ENCODE peak calls at places on chromosome 3, in five cellular contexts. One of them, this sample, is unnamed. For H3K9me3, the result is how much of the 10 kb centered on the place peaks cover.

GRCh38 chr3:194384156-194384555 is 14.6 kb upstream of the LRRC15 start:
- DNase-seq in ovary: no peak
- DNase-seq in astrocyte: no peak
- DNase-seq in SK-N-SH: no peak
- DNase-seq in cardiac muscle cell: no peak
- DNase-seq in this sample: no peak

GRCh38 chr3:4643904-4644547 is 150.9 kb downstream of the ITPR1 start:
- DNase-seq in ovary: no peak
- DNase-seq in astrocyte: no peak
- DNase-seq in SK-N-SH: no peak
- DNase-seq in cardiac muscle cell: no peak
- DNase-seq in this sample: no peak

GRCh38 chr3:148077318-148077923 is 620.3 kb upstream of the AGTR1 start:
- DNase-seq in ovary: no peak
- DNase-seq in astrocyte: no peak
- DNase-seq in SK-N-SH: no peak
- DNase-seq in cardiac muscle cell: peak
- DNase-seq in this sample: peak

GRCh38 chr3:132289311-132289710 is 27.9 kb upstream of the ACP3 start:
- DNase-seq in ovary: no peak
- DNase-seq in astrocyte: no peak
- DNase-seq in SK-N-SH: no peak
- DNase-seq in cardiac muscle cell: no peak
- DNase-seq in this sample: no peak

GRCh38 chr3:73542127-73542526 is 82.6 kb downstream of the PDZRN3 start:
- DNase-seq in ovary: no peak
- DNase-seq in astrocyte: no peak
- DNase-seq in SK-N-SH: no peak
- DNase-seq in cardiac muscle cell: no peak
- DNase-seq in this sample: no peak

GRCh38 chr3:66348696-66349095 is 127.9 kb downstream of the SLC25A26 start:
- DNase-seq in ovary: no peak
- DNase-seq in astrocyte: no peak
- DNase-seq in SK-N-SH: no peak
- DNase-seq in cardiac muscle cell: no peak
- DNase-seq in this sample: no peak

GRCh38 chr3:39781025-39781424 is 28.4 kb upstream of the MYRIP start:
- DNase-seq in ovary: no peak
- DNase-seq in astrocyte: no peak
- DNase-seq in SK-N-SH: no peak
- DNase-seq in cardiac muscle cell: no peak
- DNase-seq in this sample: no peak

GRCh38 chr3:179603831-179604230 is 607 bp downstream of the MRPL47 start:
- DNase-seq in ovary: no peak
- DNase-seq in astrocyte: no peak
- DNase-seq in SK-N-SH: no peak
- DNase-seq in cardiac muscle cell: no peak
- DNase-seq in this sample: peak

GRCh38 chr3:22012471-22012870 is 261.5 kb upstream of the ZNF385D start:
- DNase-seq in ovary: no peak
- DNase-seq in astrocyte: no peak
- DNase-seq in SK-N-SH: no peak
- DNase-seq in cardiac muscle cell: no peak
- DNase-seq in this sample: no peak

GRCh38 chr3:26100176-26100575 is 310.3 kb downstream of the OXSM start:
- DNase-seq in ovary: no peak
- DNase-seq in astrocyte: no peak
- DNase-seq in SK-N-SH: no peak
- DNase-seq in cardiac muscle cell: no peak
- DNase-seq in this sample: no peak
- H3K9me3 ChIP-seq in ovary: under half
- H3K9me3 ChIP-seq in astrocyte: under half
- H3K9me3 ChIP-seq in SK-N-SH: under half
- H3K9me3 ChIP-seq in cardiac muscle cell: under half
- H3K9me3 ChIP-seq in this sample: under half

GRCh38 chr3:335250-335649 is 138.7 kb downstream of the CHL1 start:
- DNase-seq in ovary: no peak
- DNase-seq in astrocyte: no peak
- DNase-seq in SK-N-SH: peak
- DNase-seq in cardiac muscle cell: no peak
- DNase-seq in this sample: no peak

DNA sequence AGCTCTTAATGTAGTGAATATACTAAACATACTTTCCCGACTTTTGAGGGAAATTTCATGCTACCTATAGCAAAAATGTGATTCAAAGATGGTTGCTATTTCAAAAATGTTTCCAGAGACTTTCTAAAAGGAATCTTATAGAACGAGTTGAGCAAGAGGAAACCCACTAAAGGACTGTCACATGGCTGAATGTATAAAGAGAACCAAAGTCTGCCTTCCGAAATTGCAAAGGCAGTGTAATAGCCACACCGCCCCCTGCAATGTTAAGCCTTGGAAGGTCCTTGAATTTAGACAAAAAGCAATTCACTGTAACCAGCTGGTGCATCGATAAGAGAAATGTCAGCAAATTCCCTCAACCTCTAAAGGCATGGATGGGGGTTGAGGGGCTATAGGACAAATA is 142.8 kb downstream of the CHL1 start:
- DNase-seq in ovary: no peak
- DNase-seq in astrocyte: no peak
- DNase-seq in SK-N-SH: no peak
- DNase-seq in cardiac muscle cell: no peak
- DNase-seq in this sample: no peak
- H3K9me3 ChIP-seq in ovary: under half
- H3K9me3 ChIP-seq in astrocyte: under half
- H3K9me3 ChIP-seq in SK-N-SH: under half
- H3K9me3 ChIP-seq in cardiac muscle cell: under half
- H3K9me3 ChIP-seq in this sample: under half

GRCh38 chr3:154384504-154384903 is 45.5 kb downstream of the GPR149 start:
- DNase-seq in ovary: no peak
- DNase-seq in astrocyte: no peak
- DNase-seq in SK-N-SH: no peak
- DNase-seq in cardiac muscle cell: no peak
- DNase-seq in this sample: peak

GRCh38 chr3:154389861-154390260 is 40.1 kb downstream of the GPR149 start:
- DNase-seq in ovary: no peak
- DNase-seq in astrocyte: no peak
- DNase-seq in SK-N-SH: no peak
- DNase-seq in cardiac muscle cell: no peak
- DNase-seq in this sample: no peak
- H3K9me3 ChIP-seq in ovary: under half
- H3K9me3 ChIP-seq in astrocyte: under half
- H3K9me3 ChIP-seq in SK-N-SH: under half
- H3K9me3 ChIP-seq in cardiac muscle cell: under half
- H3K9me3 ChIP-seq in this sample: under half

DNA sequence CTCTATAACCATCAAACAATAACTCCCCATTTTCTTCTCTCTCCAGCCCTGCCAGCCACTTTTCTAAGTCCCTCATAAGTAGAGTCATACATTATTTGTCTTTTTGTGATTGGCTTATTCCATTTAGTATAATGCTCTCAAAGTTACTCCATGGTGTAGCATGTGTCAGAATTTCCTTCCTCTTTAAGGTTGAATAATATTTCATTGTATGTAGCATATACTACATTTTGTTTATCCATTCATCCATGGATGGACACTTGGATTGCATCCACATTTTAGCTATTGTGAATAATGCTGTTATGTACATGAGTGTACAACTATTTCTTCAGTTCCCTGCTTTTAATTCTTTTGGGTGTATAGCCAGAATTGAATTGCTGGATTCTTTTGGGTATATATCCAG is 138.4 kb downstream of the ATG7 start:
- DNase-seq in ovary: no peak
- DNase-seq in astrocyte: no peak
- DNase-seq in SK-N-SH: no peak
- DNase-seq in cardiac muscle cell: no peak
- DNase-seq in this sample: no peak
- H3K9me3 ChIP-seq in ovary: under half
- H3K9me3 ChIP-seq in astrocyte: under half
- H3K9me3 ChIP-seq in SK-N-SH: under half
- H3K9me3 ChIP-seq in cardiac muscle cell: under half
- H3K9me3 ChIP-seq in this sample: under half

This sample was measured in adipocyte.